ENCODE peak calls at places on chromosomes 16 and 17, in nine cellular contexts. One of them, this sample, is unnamed.
A peak's percentile ranks its signal among the peaks of the same experiment; 100 is the strongest.

GRCh38 chr16:27982184-27982583 is 81.3 kb downstream of the GSG1L start:
- DNase-seq in HFF-Myc: no peak
- DNase-seq in RPMI7951: no peak
- DNase-seq in islet precursor cell: no peak
- DNase-seq in kidney glomerular epithelial cell: no peak
- DNase-seq in CD8-positive, alpha-beta memory T cell: no peak
- DNase-seq in pancreas: no peak
- DNase-seq in NCI-H460: no peak
- DNase-seq in lung microvascular endothelial cell: no peak
- DNase-seq in this sample: no peak

GRCh38 chr17:39979865-39980401 is 674 bp upstream of the PSMD3 start:
- DNase-seq in HFF-Myc: no peak
- DNase-seq in RPMI7951: peak; percentile 40
- DNase-seq in islet precursor cell: no peak
- DNase-seq in kidney glomerular epithelial cell: peak; percentile 85
- DNase-seq in CD8-positive, alpha-beta memory T cell: no peak
- DNase-seq in pancreas: no peak
- DNase-seq in NCI-H460: no peak
- DNase-seq in lung microvascular endothelial cell: peak; percentile 30
- DNase-seq in this sample: peak; percentile 23

GRCh38 chr17:80122926-80123505 is 21.6 kb downstream of the GAA start:
- DNase-seq in HFF-Myc: no peak
- DNase-seq in RPMI7951: no peak
- DNase-seq in islet precursor cell: no peak
- DNase-seq in kidney glomerular epithelial cell: no peak
- DNase-seq in CD8-positive, alpha-beta memory T cell: no peak
- DNase-seq in pancreas: no peak
- DNase-seq in NCI-H460: no peak
- DNase-seq in lung microvascular endothelial cell: no peak
- DNase-seq in this sample: no peak

GRCh38 chr17:60600490-60601431 is 768 bp downstream of the PPM1D start:
- DNase-seq in HFF-Myc: peak; percentile 70
- DNase-seq in RPMI7951: peak; percentile 75
- DNase-seq in islet precursor cell: peak; percentile 92
- DNase-seq in kidney glomerular epithelial cell: peak; percentile 80
- DNase-seq in CD8-positive, alpha-beta memory T cell: peak; percentile 44
- DNase-seq in pancreas: peak; percentile 83
- DNase-seq in NCI-H460: peak; percentile 84
- DNase-seq in lung microvascular endothelial cell: peak; percentile 90
- DNase-seq in this sample: peak; percentile 67

GRCh38 chr17:67503184-67503583 is 126.1 kb downstream of the PITPNC1 start:
- DNase-seq in HFF-Myc: no peak
- DNase-seq in RPMI7951: peak; percentile 58
- DNase-seq in islet precursor cell: no peak
- DNase-seq in kidney glomerular epithelial cell: peak; percentile 39
- DNase-seq in CD8-positive, alpha-beta memory T cell: no peak
- DNase-seq in pancreas: peak; percentile 85
- DNase-seq in NCI-H460: no peak
- DNase-seq in lung microvascular endothelial cell: peak; percentile 35
- DNase-seq in this sample: no peak

GRCh38 chr16:84631153-84631466 is 13.2 kb upstream of the COTL1 start:
- DNase-seq in HFF-Myc: no peak
- DNase-seq in RPMI7951: no peak
- DNase-seq in islet precursor cell: no peak
- DNase-seq in kidney glomerular epithelial cell: no peak
- DNase-seq in CD8-positive, alpha-beta memory T cell: no peak
- DNase-seq in pancreas: no peak
- DNase-seq in NCI-H460: no peak
- DNase-seq in lung microvascular endothelial cell: no peak
- DNase-seq in this sample: no peak

GRCh38 chr16:23148166-23148512 is 1.1 kb downstream of the USP31 start:
- DNase-seq in HFF-Myc: no peak
- DNase-seq in RPMI7951: no peak
- DNase-seq in islet precursor cell: no peak
- DNase-seq in kidney glomerular epithelial cell: no peak
- DNase-seq in CD8-positive, alpha-beta memory T cell: no peak
- DNase-seq in pancreas: no peak
- DNase-seq in NCI-H460: no peak
- DNase-seq in lung microvascular endothelial cell: peak; percentile 11
- DNase-seq in this sample: no peak

GRCh38 chr17:76918811-76919210 is 50.6 kb downstream of the MGAT5B start:
- DNase-seq in HFF-Myc: no peak
- DNase-seq in RPMI7951: no peak
- DNase-seq in islet precursor cell: no peak
- DNase-seq in kidney glomerular epithelial cell: no peak
- DNase-seq in CD8-positive, alpha-beta memory T cell: no peak
- DNase-seq in pancreas: no peak
- DNase-seq in NCI-H460: no peak
- DNase-seq in lung microvascular endothelial cell: no peak
- DNase-seq in this sample: no peak

GRCh38 chr16:9123401-9123800 is 32.0 kb downstream of the HAPSTR1 start:
- DNase-seq in HFF-Myc: no peak
- DNase-seq in RPMI7951: no peak
- DNase-seq in islet precursor cell: no peak
- DNase-seq in kidney glomerular epithelial cell: no peak
- DNase-seq in CD8-positive, alpha-beta memory T cell: no peak
- DNase-seq in pancreas: no peak
- DNase-seq in NCI-H460: no peak
- DNase-seq in lung microvascular endothelial cell: no peak
- DNase-seq in this sample: no peak

GRCh38 chr16:64589836-64590235 is 532.0 kb downstream of the CDH11 start:
- DNase-seq in HFF-Myc: no peak
- DNase-seq in RPMI7951: no peak
- DNase-seq in islet precursor cell: no peak
- DNase-seq in kidney glomerular epithelial cell: peak; percentile 22
- DNase-seq in CD8-positive, alpha-beta memory T cell: no peak
- DNase-seq in pancreas: no peak
- DNase-seq in NCI-H460: no peak
- DNase-seq in lung microvascular endothelial cell: no peak
- DNase-seq in this sample: no peak

GRCh38 chr16:84640145-84640544 is 8.2 kb upstream of the KLHL36 start:
- DNase-seq in HFF-Myc: no peak
- DNase-seq in RPMI7951: no peak
- DNase-seq in islet precursor cell: no peak
- DNase-seq in kidney glomerular epithelial cell: no peak
- DNase-seq in CD8-positive, alpha-beta memory T cell: no peak
- DNase-seq in pancreas: no peak
- DNase-seq in NCI-H460: no peak
- DNase-seq in lung microvascular endothelial cell: no peak
- DNase-seq in this sample: no peak

GRCh38 chr17:75392559-75392958 is 12.9 kb downstream of the GRB2 start:
- DNase-seq in HFF-Myc: no peak
- DNase-seq in RPMI7951: no peak
- DNase-seq in islet precursor cell: no peak
- DNase-seq in kidney glomerular epithelial cell: no peak
- DNase-seq in CD8-positive, alpha-beta memory T cell: no peak
- DNase-seq in pancreas: no peak
- DNase-seq in NCI-H460: no peak
- DNase-seq in lung microvascular endothelial cell: no peak
- DNase-seq in this sample: no peak

GRCh38 chr16:70271696-70272095 is 17.6 kb downstream of the AARS1 start:
- DNase-seq in HFF-Myc: no peak
- DNase-seq in RPMI7951: no peak
- DNase-seq in islet precursor cell: no peak
- DNase-seq in kidney glomerular epithelial cell: no peak
- DNase-seq in CD8-positive, alpha-beta memory T cell: no peak
- DNase-seq in pancreas: no peak
- DNase-seq in NCI-H460: no peak
- DNase-seq in lung microvascular endothelial cell: no peak
- DNase-seq in this sample: no peak

GRCh38 chr16:89246903-89247733 is 29.6 kb downstream of the ZNF778 start:
- DNase-seq in HFF-Myc: peak; percentile 39
- DNase-seq in RPMI7951: peak; percentile 72
- DNase-seq in islet precursor cell: peak; percentile 93
- DNase-seq in kidney glomerular epithelial cell: peak; percentile 74
- DNase-seq in CD8-positive, alpha-beta memory T cell: peak; percentile 87
- DNase-seq in pancreas: peak; percentile 94
- DNase-seq in NCI-H460: peak; percentile 68
- DNase-seq in lung microvascular endothelial cell: peak; percentile 81
- DNase-seq in this sample: peak; percentile 74

GRCh38 chr16:19657831-19658230 is 60.2 kb downstream of the KNOP1 start:
- DNase-seq in HFF-Myc: no peak
- DNase-seq in RPMI7951: no peak
- DNase-seq in islet precursor cell: no peak
- DNase-seq in kidney glomerular epithelial cell: no peak
- DNase-seq in CD8-positive, alpha-beta memory T cell: no peak
- DNase-seq in pancreas: no peak
- DNase-seq in NCI-H460: no peak
- DNase-seq in lung microvascular endothelial cell: no peak
- DNase-seq in this sample: no peak

GRCh38 chr17:65261682-65262636 is 124.8 kb downstream of the RGS9 start:
- DNase-seq in HFF-Myc: no peak
- DNase-seq in RPMI7951: no peak
- DNase-seq in islet precursor cell: no peak
- DNase-seq in kidney glomerular epithelial cell: no peak
- DNase-seq in CD8-positive, alpha-beta memory T cell: no peak
- DNase-seq in pancreas: no peak
- DNase-seq in NCI-H460: no peak
- DNase-seq in lung microvascular endothelial cell: peak; percentile 79
- DNase-seq in this sample: no peak

GRCh38 chr17:7809086-7809790 is 24.8 kb upstream of the KDM6B start:
- DNase-seq in HFF-Myc: no peak
- DNase-seq in RPMI7951: no peak
- DNase-seq in islet precursor cell: no peak
- DNase-seq in kidney glomerular epithelial cell: peak; percentile 9
- DNase-seq in CD8-positive, alpha-beta memory T cell: no peak
- DNase-seq in pancreas: no peak
- DNase-seq in NCI-H460: no peak
- DNase-seq in lung microvascular endothelial cell: no peak
- DNase-seq in this sample: no peak

GRCh38 chr17:43546317-43547188 is at the start of gene ETV4:
- DNase-seq in HFF-Myc: peak; percentile 69
- DNase-seq in RPMI7951: peak; percentile 94
- DNase-seq in islet precursor cell: peak; percentile 98
- DNase-seq in kidney glomerular epithelial cell: peak; percentile 92
- DNase-seq in CD8-positive, alpha-beta memory T cell: peak; percentile 83
- DNase-seq in pancreas: peak; percentile 90
- DNase-seq in NCI-H460: peak; percentile 95
- DNase-seq in lung microvascular endothelial cell: peak; percentile 93
- DNase-seq in this sample: peak; percentile 93

GRCh38 chr16:84553873-84554399 is 49.5 kb upstream of the MEAK7 start:
- DNase-seq in HFF-Myc: no peak
- DNase-seq in RPMI7951: no peak
- DNase-seq in islet precursor cell: no peak
- DNase-seq in kidney glomerular epithelial cell: no peak
- DNase-seq in CD8-positive, alpha-beta memory T cell: peak; percentile 65
- DNase-seq in pancreas: no peak
- DNase-seq in NCI-H460: no peak
- DNase-seq in lung microvascular endothelial cell: no peak
- DNase-seq in this sample: no peak

GRCh38 chr16:4105848-4106247 is 10.4 kb downstream of the ADCY9 start:
- DNase-seq in HFF-Myc: no peak
- DNase-seq in RPMI7951: no peak
- DNase-seq in islet precursor cell: no peak
- DNase-seq in kidney glomerular epithelial cell: no peak
- DNase-seq in CD8-positive, alpha-beta memory T cell: no peak
- DNase-seq in pancreas: no peak
- DNase-seq in NCI-H460: no peak
- DNase-seq in lung microvascular endothelial cell: no peak
- DNase-seq in this sample: no peak

GRCh38 chr17:77353684-77354419 is 213.1 kb downstream of the SEC14L1 start:
- DNase-seq in HFF-Myc: no peak
- DNase-seq in RPMI7951: no peak
- DNase-seq in islet precursor cell: peak; percentile 45
- DNase-seq in kidney glomerular epithelial cell: no peak
- DNase-seq in CD8-positive, alpha-beta memory T cell: no peak
- DNase-seq in pancreas: peak; percentile 6
- DNase-seq in NCI-H460: no peak
- DNase-seq in lung microvascular endothelial cell: peak; percentile 45
- DNase-seq in this sample: no peak

GRCh38 chr16:85860413-85861094 is 38.4 kb upstream of the IRF8 start:
- DNase-seq in HFF-Myc: no peak
- DNase-seq in RPMI7951: no peak
- DNase-seq in islet precursor cell: no peak
- DNase-seq in kidney glomerular epithelial cell: no peak
- DNase-seq in CD8-positive, alpha-beta memory T cell: no peak
- DNase-seq in pancreas: no peak
- DNase-seq in NCI-H460: no peak
- DNase-seq in lung microvascular endothelial cell: no peak
- DNase-seq in this sample: no peak

GRCh38 chr16:47141773-47142468 is 1.8 kb downstream of the NETO2 start:
- DNase-seq in HFF-Myc: peak; percentile 61
- DNase-seq in RPMI7951: peak; percentile 82
- DNase-seq in islet precursor cell: peak; percentile 96
- DNase-seq in kidney glomerular epithelial cell: peak; percentile 85
- DNase-seq in CD8-positive, alpha-beta memory T cell: peak; percentile 73
- DNase-seq in pancreas: peak; percentile 83
- DNase-seq in NCI-H460: peak; percentile 89
- DNase-seq in lung microvascular endothelial cell: peak; percentile 87
- DNase-seq in this sample: peak; percentile 88

GRCh38 chr17:66805567-66805966 is 29.4 kb upstream of the CACNG5 start:
- DNase-seq in HFF-Myc: no peak
- DNase-seq in RPMI7951: no peak
- DNase-seq in islet precursor cell: no peak
- DNase-seq in kidney glomerular epithelial cell: no peak
- DNase-seq in CD8-positive, alpha-beta memory T cell: no peak
- DNase-seq in pancreas: no peak
- DNase-seq in NCI-H460: no peak
- DNase-seq in lung microvascular endothelial cell: peak; percentile 10
- DNase-seq in this sample: no peak